ENCODE peak calls at places on chromosomes 11 and 22, in ten cellular contexts. P, H, W, N, E, M, A, T, Q and J are unnamed samples.

GRCh38 chr11:102111787-102112653 is 1.8 kb downstream of the YAP1 start:
- DNase-seq in P (peak; percentile 59), H (no peak), W (peak; percentile 94), N (peak; percentile 92), E (peak; percentile 85), M (no peak), A (peak; percentile 85), T (no peak), Q (peak; percentile 68), J (no peak)

GRCh38 chr11:201936-202335 is 5.3 kb downstream of the BET1L start:
- DNase-seq in P (no peak), H (no peak), W (no peak), N (no peak), E (no peak), M (no peak), A (no peak), T (no peak), Q (no peak), J (no peak)

GRCh38 chr11:6602096-6602940 is 1.1 kb downstream of the RRP8 start:
- DNase-seq in P (no peak), H (peak; percentile 1), W (no peak), N (no peak), E (no peak), M (no peak), A (no peak), T (no peak), Q (no peak), J (no peak)

GRCh38 chr22:28053871-28054621 is 135.0 kb upstream of the PITPNB start:
- DNase-seq in P (no peak), H (no peak), W (peak; percentile 62), N (no peak), E (no peak), M (no peak), A (no peak), T (no peak), Q (no peak), J (no peak)

GRCh38 chr11:126102436-126102894 is 39.8 kb upstream of the CDON start:
- DNase-seq in P (no peak), H (no peak), W (peak; percentile 31), N (no peak), E (no peak), M (no peak), A (no peak), T (no peak), Q (no peak), J (no peak)

GRCh38 chr11:130315354-130315970 is 745 bp upstream of the ZBTB44 start:
- DNase-seq in P (no peak), H (peak; percentile 31), W (no peak), N (no peak), E (no peak), M (peak; percentile 41), A (no peak), T (peak; percentile 16), Q (no peak), J (no peak)

GRCh38 chr11:45110562-45110961 is 35.9 kb upstream of the PRDM11 start:
- DNase-seq in P (peak; percentile 74), H (peak; percentile 58), W (peak; percentile 68), N (peak; percentile 68), E (peak; percentile 58), M (no peak), A (no peak), T (peak; percentile 51), Q (peak; percentile 34), J (peak; percentile 42)

GRCh38 chr11:65423516-65424199 is 1.1 kb downstream of the NEAT1 start:
- DNase-seq in P (no peak), H (no peak), W (peak; percentile 32), N (peak; percentile 37), E (no peak), M (peak; percentile 36), A (no peak), T (no peak), Q (peak; percentile 11), J (no peak)

GRCh38 chr11:17498475-17498874 is 21.8 kb upstream of the ABCC8 start:
- DNase-seq in P (no peak), H (no peak), W (no peak), N (no peak), E (no peak), M (no peak), A (no peak), T (peak; percentile 30), Q (no peak), J (no peak)
- TF ChIP-seq CTCF in P (peak; percentile 31), H (no peak), W (peak; percentile 17), N (peak; percentile 69), E (peak; percentile 41), M (no peak), A (peak; percentile 16), T (peak; percentile 53), Q (peak; percentile 39), J (peak; percentile 41)

DNA sequence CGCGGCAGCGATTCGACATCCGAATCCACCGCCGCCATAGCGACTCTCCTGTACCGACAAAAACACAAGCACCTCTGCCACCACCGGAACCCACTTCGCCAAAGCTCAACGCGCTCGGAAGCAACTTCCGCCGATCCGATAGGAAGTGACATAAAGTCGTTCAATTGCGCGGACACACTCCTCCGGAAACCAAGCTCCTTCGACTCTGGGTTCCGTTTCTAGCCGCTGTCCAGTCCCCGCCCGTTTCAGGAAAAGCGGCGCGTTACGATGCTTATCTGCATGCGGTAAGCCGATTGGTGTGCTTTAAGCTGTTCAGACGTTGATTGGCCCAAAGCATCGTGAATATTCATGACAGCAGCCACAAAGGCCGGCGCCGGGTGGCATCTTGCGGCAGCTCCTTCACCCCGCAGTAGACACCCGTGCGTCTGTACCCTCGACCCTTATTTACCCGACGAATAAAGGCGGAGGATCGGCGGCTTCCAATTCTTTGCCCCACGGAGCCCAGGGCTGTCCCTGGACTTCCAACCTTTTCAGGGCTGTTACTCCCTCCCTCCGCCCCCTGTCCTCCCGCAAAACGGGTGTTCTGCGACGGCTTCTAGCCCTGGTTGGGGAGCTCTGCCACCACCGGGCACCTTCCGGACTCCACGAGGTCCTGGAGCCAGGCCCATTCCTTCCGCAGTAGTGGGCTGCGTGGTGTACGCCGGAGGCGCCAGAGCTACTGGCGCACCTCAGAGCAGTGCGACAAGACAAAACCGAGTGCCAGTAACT is at the start of gene TUT1:
- DNase-seq in P (peak; percentile 99), H (peak; percentile 90), W (peak; percentile 99), N (peak; percentile 99), E (peak; percentile 98), M (peak; percentile 93), A (peak; percentile 98), T (peak; percentile 91), Q (peak; percentile 98), J (peak; percentile 99)
- TF ChIP-seq CTCF in P (no peak), H (no peak), W (no peak), N (peak; percentile 23), E (no peak), M (no peak), A (no peak), T (no peak), Q (no peak), J (no peak)

GRCh38 chr11:77548552-77549439 is 41.0 kb upstream of the AQP11 start:
- DNase-seq in P (no peak), H (no peak), W (no peak), N (no peak), E (no peak), M (no peak), A (no peak), T (no peak), Q (no peak), J (no peak)
- TF ChIP-seq CTCF in P (no peak), H (no peak), W (no peak), N (peak; percentile 59), E (no peak), M (peak; percentile 58), A (no peak), T (no peak), Q (no peak), J (no peak)

GRCh38 chr11:120432056-120433018 is 79.2 kb upstream of the GRIK4 start:
- DNase-seq in P (peak; percentile 100), H (no peak), W (peak; percentile 100), N (peak; percentile 99), E (peak; percentile 99), M (no peak), A (peak; percentile 98), T (no peak), Q (peak; percentile 99), J (peak; percentile 21)

GRCh38 chr11:120431633-120432032 is 79.9 kb upstream of the GRIK4 start:
- DNase-seq in P (peak; percentile 26), H (peak; percentile 5), W (peak; percentile 72), N (peak; percentile 75), E (peak; percentile 62), M (no peak), A (peak; percentile 40), T (no peak), Q (peak; percentile 35), J (no peak)
- TF ChIP-seq CTCF in P (peak; percentile 35), H (no peak), W (peak; percentile 31), N (peak; percentile 69), E (peak; percentile 52), M (no peak), A (peak; percentile 41), T (no peak), Q (peak; percentile 48), J (no peak)

DNA sequence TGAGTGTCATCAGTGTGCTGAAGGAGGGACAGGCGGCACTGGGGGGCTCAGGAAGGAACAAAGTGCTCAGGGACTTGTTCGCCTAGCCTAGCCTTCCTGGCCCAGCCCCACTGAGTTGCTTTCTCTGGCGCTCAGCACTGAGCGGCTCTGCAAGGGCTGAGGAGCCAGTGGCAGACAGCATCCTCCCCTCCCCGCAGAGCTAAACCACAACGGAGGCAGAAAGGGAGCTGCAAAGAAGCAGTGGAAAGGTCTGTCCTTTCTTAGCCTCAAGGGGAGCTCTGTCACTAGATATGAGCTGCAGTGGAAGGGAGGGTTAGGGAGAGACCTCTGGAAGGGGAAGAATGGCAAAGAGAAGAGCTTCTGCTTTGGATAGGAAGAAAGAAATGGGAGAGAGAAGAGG is 89.7 kb upstream of the PHOX2A start:
- DNase-seq in P (no peak), H (peak; percentile 41), W (no peak), N (no peak), E (no peak), M (peak; percentile 33), A (no peak), T (peak; percentile 12), Q (no peak), J (no peak)
- TF ChIP-seq CTCF in P (peak; percentile 32), H (no peak), W (peak; percentile 23), N (no peak), E (peak; percentile 40), M (no peak), A (no peak), T (no peak), Q (peak; percentile 0), J (no peak)

GRCh38 chr11:82775218-82775617 is 41.6 kb upstream of the FAM181B start:
- DNase-seq in P (no peak), H (no peak), W (no peak), N (no peak), E (no peak), M (no peak), A (no peak), T (no peak), Q (no peak), J (no peak)

GRCh38 chr11:82776377-82776776 is 42.7 kb upstream of the FAM181B start:
- DNase-seq in P (no peak), H (no peak), W (no peak), N (peak; percentile 7), E (peak; percentile 41), M (no peak), A (no peak), T (no peak), Q (no peak), J (no peak)

GRCh38 chr11:82771781-82772180 is 38.1 kb upstream of the FAM181B start:
- DNase-seq in P (no peak), H (no peak), W (no peak), N (no peak), E (no peak), M (no peak), A (no peak), T (no peak), Q (no peak), J (no peak)

GRCh38 chr11:82775736-82776346 is 42.2 kb upstream of the FAM181B start:
- DNase-seq in P (no peak), H (peak; percentile 71), W (peak; percentile 47), N (peak; percentile 21), E (peak; percentile 67), M (no peak), A (peak; percentile 25), T (peak; percentile 43), Q (peak; percentile 7), J (peak; percentile 11)
- TF ChIP-seq CTCF in P (peak; percentile 70), H (peak; percentile 53), W (peak; percentile 84), N (peak; percentile 68), E (peak; percentile 93), M (peak; percentile 7), A (peak; percentile 76), T (peak; percentile 50), Q (peak; percentile 90), J (peak; percentile 96)